ENCODE peak calls at places on chromosome 18, in seven cellular contexts. M is PC-3, N is nephron progenitor cell, Y is IMR-90, H is foreskin fibroblast, V is glutamatergic neuron, Q is stomach. J is an unnamed sample.

GRCh38 chr18:25335062-25335461 is 16.9 kb downstream of the ZNF521 start:
- DNase-seq in M (no peak), N (no peak), Y (no peak), H (no peak), V (no peak), Q (no peak), J (no peak)

GRCh38 chr18:59881728-59882685 is 17.8 kb upstream of the PMAIP1 start:
- DNase-seq in M (peak; percentile 74), N (no peak), Y (peak; percentile 67), H (peak; percentile 40), V (no peak), Q (no peak), J (no peak)

GRCh38 chr18:74519320-74520095 is 14.8 kb upstream of the CNDP1 start:
- DNase-seq in M (no peak), N (no peak), Y (no peak), H (no peak), V (no peak), Q (peak; percentile 13), J (no peak)

GRCh38 chr18:21740724-21741510 is at the start of gene MIB1:
- DNase-seq in M (no peak), N (peak; percentile 99), Y (peak; percentile 41), H (no peak), V (peak; percentile 100), Q (peak; percentile 99), J (peak; percentile 99)

GRCh38 chr18:25113081-25113480 is 238.9 kb downstream of the ZNF521 start:
- DNase-seq in M (no peak), N (peak; percentile 23), Y (no peak), H (no peak), V (peak; percentile 41), Q (no peak), J (no peak)

GRCh38 chr18:36050479-36050878 is 16.9 kb downstream of the RPRD1A start:
- DNase-seq in M (no peak), N (no peak), Y (no peak), H (no peak), V (no peak), Q (no peak), J (no peak)

GRCh38 chr18:79383388-79384056 is 12.2 kb upstream of the NFATC1 start:
- DNase-seq in M (no peak), N (no peak), Y (no peak), H (no peak), V (no peak), Q (no peak), J (no peak)

GRCh38 chr18:61854578-61854977 is 38.2 kb downstream of the RNF152 start:
- DNase-seq in M (no peak), N (no peak), Y (peak; percentile 86), H (no peak), V (no peak), Q (no peak), J (no peak)

GRCh38 chr18:37398248-37398920 is 167.2 kb downstream of the CELF4 start:
- DNase-seq in M (no peak), N (no peak), Y (peak; percentile 17), H (peak; percentile 32), V (no peak), Q (no peak), J (no peak)

GRCh38 chr18:23998811-23999210 is 15.7 kb upstream of the TTC39C start:
- DNase-seq in M (peak; percentile 95), N (no peak), Y (no peak), H (no peak), V (no peak), Q (no peak), J (no peak)

GRCh38 chr18:58396966-58397365 is 231.9 kb downstream of the ALPK2 start:
- DNase-seq in M (no peak), N (no peak), Y (no peak), H (no peak), V (no peak), Q (no peak), J (no peak)

GRCh38 chr18:54742654-54743053 is 85.6 kb upstream of the RAB27B start:
- DNase-seq in M (peak; percentile 42), N (no peak), Y (peak; percentile 99), H (peak; percentile 98), V (no peak), Q (peak; percentile 40), J (no peak)

GRCh38 chr18:10286580-10287150 is 167.8 kb upstream of the APCDD1 start:
- DNase-seq in M (no peak), N (no peak), Y (no peak), H (no peak), V (no peak), Q (no peak), J (no peak)

GRCh38 chr18:8791171-8791651 is 85.9 kb downstream of the MTCL1 start:
- DNase-seq in M (no peak), N (no peak), Y (peak; percentile 59), H (peak; percentile 41), V (no peak), Q (no peak), J (no peak)

GRCh38 chr18:35162995-35163394 is 77.8 kb upstream of the ZNF397 start:
- DNase-seq in M (peak; percentile 12), N (no peak), Y (no peak), H (no peak), V (no peak), Q (no peak), J (no peak)

GRCh38 chr18:46439037-46439436 is 218.0 kb downstream of the LOXHD1 start:
- DNase-seq in M (no peak), N (no peak), Y (no peak), H (no peak), V (no peak), Q (no peak), J (no peak)

GRCh38 chr18:25672490-25672889 is 320.5 kb upstream of the ZNF521 start:
- DNase-seq in M (no peak), N (no peak), Y (no peak), H (no peak), V (peak; percentile 43), Q (no peak), J (no peak)

DNA sequence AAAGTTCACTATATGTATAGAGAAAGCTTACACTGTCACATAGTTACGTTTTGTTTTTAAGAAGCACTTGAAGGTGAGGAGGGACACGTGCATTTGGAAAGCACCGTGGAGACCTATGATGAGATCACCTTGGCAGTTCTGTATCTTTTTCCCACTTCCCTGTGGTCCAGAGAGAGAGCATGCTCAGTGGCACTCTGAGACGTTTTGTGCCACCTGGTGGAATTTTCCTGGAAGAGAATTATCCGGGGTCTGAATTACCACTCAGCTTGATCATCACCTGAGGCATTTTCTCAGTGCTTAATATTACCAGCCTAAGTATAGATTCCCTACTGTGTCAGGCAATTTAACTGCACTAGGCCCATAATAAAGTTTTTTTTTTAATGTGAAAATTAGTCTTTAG is 469.4 kb upstream of the SMIM21 start:
- DNase-seq in M (peak; percentile 46), N (peak; percentile 26), Y (no peak), H (no peak), V (no peak), Q (no peak), J (peak; percentile 18)
- TF ChIP-seq CTCF in M (peak; percentile 44), N (peak; percentile 44), Y (no peak), H (no peak), V (no peak), Q (no peak), J (peak; percentile 49)

DNA sequence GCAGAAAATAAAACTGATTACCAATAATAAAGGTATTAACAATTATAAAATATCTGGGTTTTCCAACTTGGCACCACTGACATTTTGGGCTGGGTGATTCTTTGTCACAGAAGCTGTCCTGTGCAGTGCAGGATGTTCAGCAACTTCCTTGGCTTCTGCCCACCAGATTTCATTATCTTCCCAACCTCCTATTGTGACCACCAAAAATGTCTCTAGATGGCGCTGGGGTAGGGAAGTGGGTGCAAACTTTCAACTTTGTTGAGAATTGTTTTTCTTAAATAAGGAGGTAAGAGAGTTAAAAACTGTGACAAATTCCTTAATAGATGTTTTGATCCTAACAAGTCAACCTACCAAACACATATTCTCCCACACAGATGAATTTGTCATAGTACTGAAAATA is 90.1 kb downstream of the GAREM1 start:
- DNase-seq in M (no peak), N (no peak), Y (no peak), H (no peak), V (no peak), Q (no peak), J (no peak)
- TF ChIP-seq CTCF in M (peak; percentile 10), N (no peak), Y (no peak), H (no peak), V (no peak), Q (no peak), J (no peak)

DNA sequence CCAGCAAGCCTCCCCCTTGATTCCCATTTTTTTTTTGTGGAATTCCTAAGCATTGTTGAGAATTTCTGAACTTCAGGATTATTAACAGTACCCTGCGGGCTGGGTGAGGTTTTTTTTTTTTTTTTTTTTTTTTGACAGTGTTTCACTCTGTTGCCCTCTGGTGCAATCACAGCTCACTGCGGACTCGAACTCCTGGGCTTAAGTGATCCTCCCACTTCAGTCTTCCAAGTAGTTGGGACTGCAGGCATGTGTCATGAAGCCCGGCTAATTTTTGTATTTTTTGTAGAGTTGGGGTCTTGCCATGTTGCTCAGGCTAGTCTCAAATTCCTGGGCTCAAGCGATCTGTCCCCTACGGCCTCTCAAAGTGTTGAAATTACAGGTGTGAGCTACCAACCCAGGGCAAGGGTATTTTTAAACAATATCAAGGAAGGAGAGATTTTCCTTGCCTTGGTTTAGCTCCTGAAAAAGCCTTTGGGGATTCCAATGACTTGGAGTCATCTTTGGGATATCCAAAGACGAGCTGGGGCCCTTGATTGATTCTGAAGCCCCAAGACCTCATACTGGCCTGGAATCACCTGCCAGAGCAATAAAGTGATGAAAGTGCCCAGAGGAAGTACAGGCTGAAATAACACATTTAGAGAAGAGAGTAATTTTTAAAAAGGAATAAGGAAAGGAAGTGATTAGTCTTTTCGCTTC is 240.2 kb downstream of the TGIF1 start:
- DNase-seq in M (no peak), N (no peak), Y (no peak), H (no peak), V (no peak), Q (no peak), J (no peak)
- TF ChIP-seq CTCF in M (no peak), N (no peak), Y (no peak), H (no peak), V (no peak), Q (no peak), J (no peak)

GRCh38 chr18:50610349-50610748 is 50.5 kb downstream of the MAPK4 start:
- DNase-seq in M (no peak), N (no peak), Y (no peak), H (no peak), V (no peak), Q (no peak), J (no peak)
- TF ChIP-seq CTCF in M (peak; percentile 15), N (no peak), Y (no peak), H (no peak), V (no peak), Q (no peak), J (no peak)

GRCh38 chr18:3666526-3667254 is 216.7 kb downstream of the TGIF1 start:
- DNase-seq in M (no peak), N (no peak), Y (no peak), H (no peak), V (no peak), Q (no peak), J (no peak)
- TF ChIP-seq CTCF in M (no peak), N (no peak), Y (no peak), H (no peak), V (peak; percentile 63), Q (no peak), J (peak; percentile 4)